ENCODE peak calls at places on chromosomes 16 and 17, in four cellular contexts. F, E, V and A are unnamed samples. For H3K9me3, the result is how much of the 10 kb centered on the place peaks cover.

GRCh38 chr17:11795906-11796305 is 197.6 kb downstream of the DNAH9 start:
- DNase-seq in F (no peak), E (no peak), V (no peak), A (no peak)

GRCh38 chr16:87129771-87130170 is 187.4 kb downstream of the C16orf95 start:
- DNase-seq in F (peak), E (no peak), V (no peak), A (peak)

GRCh38 chr17:82297280-82297803 is 20.1 kb downstream of the CD7 start:
- DNase-seq in F (peak), E (peak), V (peak), A (peak)

GRCh38 chr16:3554351-3554928 is 22.8 kb downstream of the NLRC3 start:
- DNase-seq in F (no peak), E (no peak), V (no peak), A (no peak)

GRCh38 chr17:78337244-78338109 is 22.4 kb downstream of the SOCS3 start:
- DNase-seq in F (peak), E (no peak), V (peak), A (no peak)

GRCh38 chr17:28086519-28086918 is 44.0 kb downstream of the NLK start:
- DNase-seq in F (no peak), E (no peak), V (no peak), A (no peak)

GRCh38 chr17:44083250-44083849 is 12.8 kb downstream of the G6PC3 start:
- DNase-seq in F (no peak), E (no peak), V (no peak), A (no peak)

GRCh38 chr17:52383493-52384100 is 225.1 kb upstream of the CA10 start:
- DNase-seq in F (peak), E (no peak), V (no peak), A (peak)

GRCh38 chr17:1555618-1556471 is 6.7 kb downstream of the PITPNA start:
- DNase-seq in F (no peak), E (no peak), V (peak), A (no peak)

GRCh38 chr17:75604034-75604695 is 16.6 kb downstream of the MYO15B start:
- DNase-seq in F (no peak), E (no peak), V (no peak), A (no peak)

GRCh38 chr16:1332618-1333148 is 762 bp upstream of the BAIAP3 start:
- DNase-seq in F (no peak), E (no peak), V (no peak), A (no peak)

GRCh38 chr17:58006563-58006923 is 503 bp downstream of the SRSF1 start:
- DNase-seq in F (peak), E (peak), V (peak), A (peak)

GRCh38 chr17:50370052-50370451 is 2.9 kb downstream of the MRPL27 start:
- DNase-seq in F (no peak), E (no peak), V (no peak), A (no peak)

GRCh38 chr17:59331929-59332889 is 754 bp downstream of the YPEL2 start:
- DNase-seq in F (peak), E (peak), V (peak), A (no peak)

GRCh38 chr17:29835438-29836351 is 94.3 kb downstream of the SSH2 start:
- DNase-seq in F (no peak), E (no peak), V (no peak), A (no peak)

GRCh38 chr16:85659805-85660511 is 28.8 kb downstream of the GINS2 start:
- DNase-seq in F (peak), E (peak), V (no peak), A (peak)

GRCh38 chr17:4944163-4944553 is 4.1 kb downstream of the RNF167 start:
- DNase-seq in F (no peak), E (no peak), V (no peak), A (no peak)

GRCh38 chr17:49316889-49317288 is 45.2 kb downstream of the ZNF652 start:
- DNase-seq in F (no peak), E (no peak), V (no peak), A (no peak)

GRCh38 chr17:50029185-50029584 is 26.7 kb upstream of the ITGA3 start:
- DNase-seq in F (no peak), E (no peak), V (no peak), A (no peak)

GRCh38 chr16:11576427-11577289 is 10.1 kb downstream of the LITAF start:
- DNase-seq in F (no peak), E (no peak), V (no peak), A (no peak)

GRCh38 chr17:75654176-75654575 is 12.8 kb downstream of the RECQL5 start:
- DNase-seq in F (no peak), E (no peak), V (no peak), A (no peak)

GRCh38 chr17:64418506-64419339 is 28.1 kb upstream of the PECAM1 start:
- DNase-seq in F (peak), E (no peak), V (no peak), A (no peak)

DNA sequence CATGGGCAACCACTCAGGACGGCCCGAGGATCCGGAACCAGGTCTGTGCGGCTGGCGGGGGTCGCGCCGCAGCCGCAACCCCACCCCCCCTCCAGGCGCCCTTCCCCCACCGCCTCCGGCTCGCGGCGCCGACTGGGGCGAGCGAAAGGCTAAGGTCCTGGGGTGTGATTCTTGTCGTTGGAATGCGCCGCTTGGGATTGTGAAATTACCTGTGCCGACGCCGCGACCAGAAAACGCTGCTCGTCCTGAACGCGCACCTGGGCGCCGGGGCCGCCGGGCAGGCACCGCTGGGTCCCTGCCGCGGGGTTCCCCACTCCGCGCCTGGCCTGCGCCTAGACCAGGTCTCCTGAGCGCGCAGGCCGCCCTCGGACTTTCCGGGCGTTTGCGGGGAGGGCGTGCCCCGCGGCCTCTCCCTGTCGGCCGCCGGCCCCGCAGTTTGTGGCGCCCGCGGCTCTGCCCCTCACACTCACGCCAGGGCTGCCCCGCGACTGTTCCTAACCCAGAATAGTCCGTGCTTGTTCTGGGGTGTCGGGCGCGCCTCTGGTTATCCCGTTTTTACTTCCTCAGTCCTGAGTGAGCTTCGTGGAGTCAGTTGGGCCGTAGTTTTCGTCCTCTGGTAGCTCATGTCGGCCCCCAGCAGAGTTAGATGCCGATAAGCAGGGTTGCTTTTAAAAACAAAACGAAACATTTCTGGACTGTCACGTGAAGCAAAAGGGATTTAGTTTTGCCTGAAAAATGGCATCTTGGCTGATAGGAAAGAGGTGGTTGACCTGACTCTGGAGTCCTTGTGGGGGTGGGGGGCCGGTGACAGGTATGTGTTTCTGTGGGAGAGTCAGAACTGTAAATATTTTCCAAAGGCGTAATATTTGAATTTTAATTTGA is 147.3 kb downstream of the SPECC1 start:
- DNase-seq in F (peak), E (peak), V (peak), A (peak)
- H3K27ac ChIP-seq in F (peak), E (peak), V (peak), A (peak)

GRCh38 chr16:58026139-58026704 is 668 bp downstream of the MMP15 start:
- DNase-seq in F (no peak), E (peak), V (no peak), A (peak)
- H3K4me3 ChIP-seq in F (peak), E (peak), V (peak), A (peak)

DNA sequence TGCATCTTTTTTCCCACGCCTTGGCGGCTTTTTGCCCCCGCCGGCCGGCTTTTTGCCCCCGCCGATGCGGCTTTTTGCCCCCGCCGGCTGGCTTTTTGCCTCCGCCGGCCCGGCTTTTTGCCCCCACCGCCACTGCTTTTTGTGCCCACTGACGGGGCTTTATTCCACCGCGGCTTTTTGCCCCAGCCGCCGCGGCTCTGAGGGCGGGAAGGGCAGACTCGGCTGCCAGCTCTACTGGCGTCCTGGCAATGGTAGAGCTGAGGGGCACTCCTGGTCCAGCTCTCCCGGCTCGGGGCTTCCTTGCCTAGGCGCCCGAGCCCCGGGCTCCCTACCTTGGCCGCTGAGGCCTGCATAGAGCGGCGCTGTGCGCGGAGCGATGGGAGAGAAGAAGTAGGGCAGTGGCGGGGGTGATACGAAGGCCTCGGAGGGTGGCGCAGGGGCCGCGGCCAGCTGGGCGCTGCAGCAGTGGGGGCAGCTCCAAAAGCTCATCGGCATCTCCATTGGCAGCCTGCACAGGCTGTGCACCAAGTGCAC is 591.4 kb downstream of the TP53TG3F start:
- DNase-seq in F (no peak), E (no peak), V (no peak), A (no peak)
- H3K9me3 ChIP-seq in F (under half), E (under half), V (under half), A (under half)

DNA sequence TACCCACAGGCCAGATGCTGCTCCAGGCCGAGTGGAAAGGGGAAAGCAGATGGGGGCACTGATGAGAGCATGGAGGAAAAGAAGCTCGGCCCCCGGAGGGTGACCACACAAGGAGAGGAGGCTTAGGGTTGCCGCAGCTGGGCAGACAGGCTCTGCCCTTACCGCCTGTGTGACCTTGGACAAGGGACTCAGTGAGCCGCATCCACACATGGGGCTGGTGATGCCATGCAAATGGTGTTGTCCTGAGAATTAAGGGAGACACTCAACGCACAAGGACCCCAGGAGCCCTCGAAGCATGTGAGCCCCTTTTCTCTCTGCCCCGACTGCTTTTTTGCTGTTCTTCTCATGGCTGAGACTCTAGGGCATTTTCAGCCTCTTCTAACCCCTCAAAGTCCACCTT is 61.0 kb downstream of the PLXDC1 start:
- DNase-seq in F (no peak), E (no peak), V (no peak), A (no peak)
- H3K27ac ChIP-seq in F (no peak), E (no peak), V (no peak), A (no peak)

DNA sequence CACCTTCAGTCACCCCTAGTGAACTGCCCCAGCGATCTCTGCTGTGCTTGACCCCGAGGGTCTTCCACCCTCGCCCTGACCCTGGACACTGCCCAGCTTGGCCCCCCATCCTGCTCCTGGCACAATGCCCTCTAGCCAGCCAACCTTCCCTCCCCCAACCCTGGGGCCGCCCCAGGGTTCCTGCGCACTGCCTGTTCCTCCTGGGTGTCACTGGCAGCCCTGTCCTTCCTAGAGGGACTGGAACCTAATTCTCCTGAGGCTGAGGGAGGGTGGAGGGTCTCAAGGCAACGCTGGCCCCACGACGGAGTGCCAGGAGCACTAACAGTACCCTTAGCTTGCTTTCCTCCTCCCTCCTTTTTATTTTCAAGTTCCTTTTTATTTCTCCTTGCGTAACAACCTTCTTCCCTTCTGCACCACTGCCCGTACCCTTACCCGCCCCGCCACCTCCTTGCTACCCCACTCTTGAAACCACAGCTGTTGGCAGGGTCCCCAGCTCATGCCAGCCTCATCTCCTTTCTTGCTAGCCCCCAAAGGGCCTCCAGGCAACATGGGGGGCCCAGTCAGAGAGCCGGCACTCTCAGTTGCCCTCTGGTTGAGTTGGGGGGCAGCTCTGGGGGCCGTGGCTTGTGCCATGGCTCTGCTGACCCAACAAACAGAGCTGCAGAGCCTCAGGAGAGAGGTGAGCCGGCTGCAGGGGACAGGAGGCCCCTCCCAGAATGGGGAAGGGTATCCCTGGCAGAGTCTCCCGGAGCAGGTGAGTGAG is at the start of gene TNFSF13:
- DNase-seq in F (no peak), E (no peak), V (peak), A (no peak)
- H3K4me3 ChIP-seq in F (no peak), E (peak), V (peak), A (peak)

DNA sequence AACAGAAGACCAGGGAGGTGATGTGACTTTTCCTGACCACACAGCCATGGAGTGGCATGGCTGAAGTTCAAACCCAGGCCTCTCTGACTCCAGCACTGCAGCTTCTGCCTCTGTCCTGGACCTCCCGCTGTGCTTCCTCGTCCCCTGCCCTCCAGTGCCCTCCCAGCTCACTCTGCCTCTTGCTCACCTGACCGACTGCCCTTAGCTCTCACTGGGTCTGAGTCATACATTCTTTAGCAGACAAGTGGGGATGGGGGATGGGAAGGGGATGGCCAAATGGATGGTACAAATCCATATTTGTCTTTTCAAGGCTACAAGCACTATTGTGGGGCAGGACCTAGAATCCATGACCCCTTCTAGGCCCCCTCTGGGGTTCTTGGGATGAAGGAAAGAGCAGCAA is 33.0 kb downstream of the PITPNM3 start:
- DNase-seq in F (peak), E (no peak), V (peak), A (no peak)
- H3K9me3 ChIP-seq in F (under half), E (under half), V (under half), A (under half)

DNA sequence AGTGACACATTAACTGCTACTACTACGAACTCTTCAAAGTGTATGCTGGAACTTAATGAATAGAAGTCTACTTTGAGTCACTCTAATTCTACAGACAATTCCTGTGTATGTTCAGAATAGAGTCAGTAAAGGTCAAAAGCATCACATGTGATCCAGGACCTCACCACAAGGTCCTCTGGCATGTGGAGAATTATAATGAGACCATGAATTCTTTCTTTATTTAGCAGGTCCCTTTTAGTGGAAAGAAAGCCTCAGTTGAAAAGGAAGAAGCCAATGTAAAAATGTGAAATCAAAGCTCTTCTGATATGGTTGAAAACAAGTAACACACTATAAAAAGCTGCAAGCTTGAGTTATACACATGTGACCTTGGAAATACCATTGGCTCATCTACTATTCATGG is 1612.1 kb upstream of the GOT2 start:
- DNase-seq in F (no peak), E (no peak), V (no peak), A (no peak)
- H3K27ac ChIP-seq in F (no peak), E (no peak), V (no peak), A (no peak)

GRCh38 chr16:50718061-50718760 is 23.7 kb upstream of the CYLD start:
- DNase-seq in F (no peak), E (no peak), V (no peak), A (no peak)

GRCh38 chr16:50717109-50717893 is 23.9 kb downstream of the NOD2 start:
- DNase-seq in F (no peak), E (no peak), V (no peak), A (no peak)

GRCh38 chr16:50721549-50722409 is 20.1 kb upstream of the CYLD start:
- DNase-seq in F (no peak), E (no peak), V (no peak), A (no peak)

GRCh38 chr16:50719401-50720337 is 22.2 kb upstream of the CYLD start:
- DNase-seq in F (no peak), E (no peak), V (peak), A (no peak)

DNA sequence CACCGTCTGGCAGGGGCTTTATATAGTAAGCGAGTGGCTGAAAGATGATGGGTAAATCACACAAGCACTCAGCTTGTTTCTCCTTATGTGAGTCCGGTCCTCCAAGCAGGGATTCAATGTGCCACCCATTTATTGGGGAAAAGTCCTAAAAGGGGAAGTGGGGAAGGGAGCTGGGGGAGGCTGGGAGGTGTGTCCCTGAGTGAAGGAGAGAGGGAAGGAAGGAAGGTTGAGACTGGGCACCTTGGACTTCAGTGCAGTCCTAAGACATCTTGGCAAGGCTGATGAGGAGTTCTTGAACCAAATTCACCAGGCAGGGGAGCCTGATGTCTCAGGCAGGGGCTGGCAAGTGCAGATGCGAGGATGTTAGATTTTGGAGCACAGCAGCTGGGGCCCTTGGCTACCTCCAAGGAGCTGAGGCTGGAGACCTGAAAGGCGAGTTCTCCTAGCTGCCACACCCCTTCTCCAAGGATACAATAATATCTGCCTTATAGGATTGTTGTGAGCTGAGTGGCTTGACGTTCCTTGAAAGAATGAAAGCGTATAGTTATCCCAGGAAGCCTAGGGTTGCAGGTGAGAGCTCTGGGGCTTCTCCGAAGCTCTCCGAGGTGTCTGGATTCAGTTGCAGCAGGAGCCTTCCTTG is 23.0 kb upstream of the CYLD start:
- DNase-seq in F (no peak), E (no peak), V (no peak), A (no peak)
- H3K4me3 ChIP-seq in F (no peak), E (no peak), V (no peak), A (no peak)